ENCODE peak calls at places on chromosomes 7 and 10, in four cellular contexts. K is NCI-H2081; U is RWPE2; Q is activated gamma-delta T cell treated with anti-CD3 and anti-CD28 coated beads, Interleukin-2, amount 50 U/mL, for 16 hours. S is an unnamed sample.

GRCh38 chr10:82982110-82982608 is 1107.2 kb downstream of the NRG3 start:
- DNase-seq in Q (no peak), U (no peak), K (no peak), S (no peak)

GRCh38 chr7:137873524-137873923 is 26.8 kb upstream of the DGKI start:
- DNase-seq in K (no peak), U (no peak), Q (no peak), S (no peak)

GRCh38 chr7:79406371-79406770 is 47.1 kb downstream of the MAGI2 start:
- DNase-seq in Q (no peak), K (no peak), U (no peak), S (peak)

GRCh38 chr7:116522247-116522646 is 2.6 kb upstream of the CAV1 start:
- DNase-seq in Q (no peak), K (no peak), U (no peak), S (peak)

GRCh38 chr10:111211756-111212155 is 134.9 kb downstream of the ADRA2A start:
- DNase-seq in U (no peak), Q (no peak), K (no peak), S (no peak)

GRCh38 chr7:65974876-65975275 is 7.1 kb downstream of the GUSB start:
- DNase-seq in K (no peak), Q (no peak), U (peak), S (no peak)

GRCh38 chr10:17181751-17182150 is 19.7 kb downstream of the TRDMT1 start:
- DNase-seq in U (no peak), K (peak), Q (no peak), S (peak)

GRCh38 chr10:48287417-48288391 is 13.2 kb upstream of the FRMPD2 start:
- DNase-seq in Q (no peak), K (no peak), U (no peak), S (peak)

GRCh38 chr7:6536899-6537298 is 14.4 kb downstream of the GRID2IP start:
- DNase-seq in Q (no peak), K (peak), U (no peak), S (no peak)

GRCh38 chr7:139300390-139300789 is 40.7 kb upstream of the FMC1 start:
- DNase-seq in K (no peak), U (no peak), Q (no peak), S (no peak)

GRCh38 chr7:22350466-22351328 is 6.3 kb downstream of the RAPGEF5 start:
- DNase-seq in U (no peak), K (no peak), Q (no peak), S (peak)

GRCh38 chr7:150631866-150632864 is at the start of gene GIMAP6:
- DNase-seq in U (no peak), K (no peak), Q (peak), S (no peak)

GRCh38 chr10:21927601-21928000 is 75.9 kb downstream of the DNAJC1 start:
- DNase-seq in K (no peak), U (no peak), Q (no peak), S (no peak)

GRCh38 chr10:71565284-71566000 is 154.1 kb downstream of the C10orf105 start:
- DNase-seq in U (no peak), K (no peak), Q (no peak), S (no peak)

GRCh38 chr7:23864984-23865383 is 155.0 kb downstream of the STK31 start:
- DNase-seq in U (no peak), K (no peak), Q (no peak), S (no peak)

GRCh38 chr7:146713907-146714306 is 597.3 kb downstream of the CNTNAP2 start:
- DNase-seq in U (no peak), K (no peak), Q (no peak), S (no peak)

GRCh38 chr7:100486753-100487446 is 3.2 kb downstream of the NYAP1 start:
- DNase-seq in Q (no peak), K (no peak), U (no peak), S (peak)

GRCh38 chr7:5689118-5689517 is 92.3 kb downstream of the RNF216 start:
- DNase-seq in Q (peak), U (no peak), K (no peak), S (no peak)

GRCh38 chr7:117630501-117630900 is 150.7 kb downstream of the CFTR start:
- DNase-seq in Q (no peak), K (no peak), U (no peak), S (no peak)

GRCh38 chr10:98259606-98260319 is 8.2 kb downstream of the LOXL4 start:
- DNase-seq in U (no peak), Q (no peak), K (no peak), S (peak)